ENCODE peak calls at places on chromosomes 12 and 14, in nine cellular contexts. H is A549; X is tibial nerve; U is CD8-positive, alpha-beta memory T cell; O is cardiac muscle cell; J is suprapubic skin; R is lower lobe of right lung; S is fibroblast of lung; I is PC-9. F is an unnamed sample.

GRCh38 chr12:111411187-111411764 is 5.6 kb downstream of the SH2B3 start:
- DNase-seq in R (no peak), I (no peak), X (no peak), J (no peak), O (no peak), U (no peak), H (no peak), S (no peak), F (no peak)

GRCh38 chr12:45336762-45337596 is 121.1 kb downstream of the ANO6 start:
- DNase-seq in J (no peak), R (no peak), U (no peak), I (no peak), S (peak), X (no peak), H (no peak), O (no peak), F (no peak)

GRCh38 chr12:32889073-32889760 is 7.4 kb downstream of the PKP2 start:
- DNase-seq in H (no peak), O (no peak), I (no peak), J (no peak), U (no peak), R (no peak), S (peak), X (no peak), F (no peak)

GRCh38 chr12:2641209-2641608 is 153.6 kb upstream of the FKBP4 start:
- DNase-seq in U (no peak), S (peak), J (no peak), O (no peak), H (peak), I (no peak), R (no peak), X (peak), F (no peak)

GRCh38 chr12:118060301-118061010 is 523 bp downstream of the WSB2 start:
- DNase-seq in U (peak), O (no peak), R (peak), I (no peak), H (peak), X (peak), S (no peak), J (peak), F (peak)

GRCh38 chr14:100892496-100893227 is 10.9 kb downstream of the RTL1 start:
- DNase-seq in R (no peak), I (no peak), U (no peak), J (peak), H (no peak), X (no peak), O (no peak), S (no peak), F (peak)

GRCh38 chr14:63286071-63286470 is 32.7 kb downstream of the GPHB5 start:
- DNase-seq in I (no peak), J (no peak), U (no peak), H (no peak), O (no peak), R (no peak), X (no peak), S (no peak), F (no peak)

GRCh38 chr12:111467092-111467861 is 61.6 kb downstream of the SH2B3 start:
- DNase-seq in R (no peak), I (no peak), O (no peak), S (peak), U (no peak), H (no peak), X (no peak), J (no peak), F (no peak)

GRCh38 chr12:27779837-27780611 is at the start of the genes KLHL42 and MANSC4:
- DNase-seq in H (peak), J (peak), R (peak), S (peak), U (peak), I (peak), O (peak), X (peak), F (peak)

GRCh38 chr12:62737201-62737600 is 197.7 kb downstream of the PPM1H start:
- DNase-seq in S (no peak), X (no peak), I (no peak), R (no peak), J (no peak), U (no peak), O (no peak), H (no peak), F (no peak)

GRCh38 chr12:1332327-1332726 is 262.1 kb downstream of the FBXL14 start:
- DNase-seq in J (no peak), H (no peak), R (no peak), S (no peak), X (no peak), U (no peak), I (peak), O (peak), F (no peak)

GRCh38 chr12:24997496-24997895 is 48.6 kb upstream of the BCAT1 start:
- DNase-seq in O (no peak), J (no peak), S (peak), I (no peak), X (no peak), R (no peak), U (no peak), H (no peak), F (no peak)

GRCh38 chr12:20457582-20457981 is 89.2 kb downstream of the PDE3A start:
- DNase-seq in S (no peak), U (no peak), R (no peak), J (no peak), I (no peak), X (no peak), H (no peak), O (no peak), F (no peak)

GRCh38 chr14:49314756-49315155 is 271.4 kb downstream of the RPS29 start:
- DNase-seq in O (no peak), U (no peak), R (no peak), X (no peak), H (no peak), J (no peak), S (peak), I (no peak), F (no peak)

GRCh38 chr12:111396726-111397445 is 8.8 kb upstream of the SH2B3 start:
- DNase-seq in I (peak), S (peak), R (peak), H (peak), O (peak), X (peak), U (peak), J (peak), F (peak)

GRCh38 chr12:65867428-65867827 is 43.1 kb downstream of the HMGA2 start:
- DNase-seq in U (no peak), R (no peak), J (no peak), S (peak), H (no peak), X (no peak), O (no peak), I (no peak), F (no peak)

GRCh38 chr12:75979181-75979580 is 52.4 kb downstream of the PHLDA1 start:
- DNase-seq in H (no peak), J (no peak), S (peak), O (no peak), X (no peak), I (no peak), R (no peak), U (peak), F (no peak)

GRCh38 chr12:59382678-59383425 is 213.0 kb upstream of the SLC16A7 start:
- DNase-seq in R (no peak), I (no peak), S (no peak), H (no peak), U (no peak), J (no peak), O (no peak), X (no peak), F (no peak)

GRCh38 chr14:95328876-95329503 is 9.3 kb upstream of the CLMN start:
- DNase-seq in O (no peak), R (no peak), S (no peak), J (no peak), I (no peak), H (no peak), X (no peak), U (no peak), F (no peak)

GRCh38 chr14:103125098-103126070 is 2.1 kb downstream of the TNFAIP2 start:
- DNase-seq in X (no peak), R (no peak), O (no peak), H (no peak), J (no peak), I (no peak), S (no peak), U (no peak), F (peak)
- H3K4me3 ChIP-seq in X (no peak), R (peak), O (no peak), H (peak), J (peak), I (peak), S (no peak), U (no peak), F (peak)

DNA sequence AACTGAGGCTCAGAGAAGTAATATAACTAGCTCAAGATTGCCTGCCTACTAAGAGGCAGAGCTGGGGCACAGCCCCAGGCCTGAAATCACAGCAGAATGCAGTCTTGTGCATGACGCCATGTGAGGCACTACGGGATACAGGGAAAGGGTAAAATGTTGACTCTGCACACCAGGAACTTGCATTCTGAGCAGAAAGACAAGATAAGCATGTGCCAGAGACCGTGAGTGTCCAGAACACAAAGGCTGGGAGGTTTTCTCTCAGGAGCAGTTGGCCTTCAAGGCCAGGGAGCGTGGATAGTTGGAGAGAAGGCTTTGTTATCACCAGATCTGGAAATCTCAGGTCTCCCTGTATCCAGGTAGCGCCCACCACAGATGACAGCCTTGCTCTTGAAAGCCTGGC is 23.2 kb upstream of the MLEC start:
- DNase-seq in O (no peak), J (no peak), U (no peak), H (no peak), R (no peak), X (no peak), I (no peak), S (no peak), F (no peak)
- H3K4me3 ChIP-seq in O (no peak), J (no peak), U (no peak), H (no peak), R (no peak), X (no peak), I (no peak), S (no peak), F (no peak)

DNA sequence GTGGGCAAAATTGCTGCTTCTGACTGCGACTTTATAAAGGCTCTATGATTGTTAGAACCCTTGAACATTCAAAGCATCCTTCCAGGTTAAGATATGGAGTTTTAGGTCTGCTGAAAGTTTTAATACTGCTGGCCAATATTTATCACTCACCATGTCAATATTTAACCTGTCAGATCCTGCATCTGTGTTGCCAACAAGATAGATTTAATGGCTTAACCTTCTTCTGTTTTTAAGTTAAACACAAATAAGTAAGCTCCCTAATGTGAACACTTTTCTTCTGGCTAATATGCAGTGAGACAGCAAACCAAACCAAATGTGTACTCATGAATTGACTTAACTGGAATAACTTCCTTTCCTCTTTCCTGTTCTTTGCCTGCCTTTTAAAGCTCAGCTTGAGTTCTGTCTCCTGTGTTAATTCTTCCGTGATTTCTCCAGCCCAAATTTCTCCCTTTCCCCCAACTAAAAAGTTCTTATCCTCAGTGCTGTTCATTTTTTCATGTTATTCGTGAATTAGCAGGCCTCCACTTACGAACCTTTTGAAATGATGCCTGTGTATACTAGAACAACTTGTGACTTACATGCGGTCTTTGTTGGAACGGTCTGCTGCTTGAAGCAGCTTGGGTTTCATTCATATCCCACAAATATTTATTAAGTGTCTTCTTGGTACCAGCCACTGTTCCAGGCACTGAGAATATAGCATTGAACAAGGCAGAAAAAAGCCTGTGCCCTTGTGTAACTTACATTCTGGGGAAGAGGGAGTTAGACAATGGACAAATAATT is 9.1 kb downstream of the FBXW8 start:
- DNase-seq in U (no peak), R (no peak), H (no peak), S (no peak), J (no peak), X (no peak), I (no peak), O (no peak), F (no peak)
- H3K4me3 ChIP-seq in U (no peak), R (no peak), H (no peak), S (no peak), J (no peak), X (no peak), I (no peak), O (no peak), F (no peak)

DNA sequence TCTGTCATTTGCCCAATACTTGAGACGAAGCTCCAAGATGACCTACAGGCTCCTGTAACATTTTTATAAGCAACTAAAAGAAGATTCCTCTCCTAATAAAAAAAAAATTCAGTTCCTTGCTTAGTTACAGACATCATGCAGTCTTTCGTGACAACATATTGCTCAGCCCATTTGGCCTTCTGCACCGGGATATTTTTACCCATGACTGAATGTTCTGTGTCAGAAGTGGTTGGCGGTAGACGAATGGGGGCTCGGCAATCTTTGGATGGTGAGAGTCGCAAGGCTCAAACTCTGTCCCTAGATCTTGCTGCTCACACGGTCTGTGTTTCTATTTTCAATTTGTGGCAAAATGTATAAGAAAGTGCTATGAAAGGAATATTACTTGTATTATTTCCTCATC is 215.6 kb downstream of the FSCB start:
- DNase-seq in H (no peak), J (no peak), R (no peak), U (no peak), I (no peak), X (no peak), S (no peak), O (no peak), F (no peak)
- H3K4me3 ChIP-seq in H (no peak), J (no peak), R (no peak), U (no peak), I (no peak), X (no peak), S (no peak), O (no peak), F (no peak)

F was measured in left lung.